ENCODE peak calls at places on chromosomes 6 and 20, in five cellular contexts. T is H9, S is WERI-Rb-1, A is GM23248, R is upper lobe of left lung. E is an unnamed sample. For H3K27me3, the result is how much of the 10 kb centered on the place peaks cover.

GRCh38 chr6:89643411-89643810 is 4.9 kb upstream of the LYRM2 start:
- DNase-seq in R (peak), T (no peak), S (no peak), A (no peak), E (no peak)

GRCh38 chr20:61980647-61981583 is 84.8 kb downstream of the TAF4 start:
- DNase-seq in A (peak), S (no peak), R (peak), T (no peak), E (peak)

GRCh38 chr6:43702522-43703440 is 15.2 kb upstream of the MRPS18A start:
- DNase-seq in S (peak), R (peak), T (peak), A (peak), E (peak)

GRCh38 chr6:83514877-83515466 is 2.6 kb downstream of the PRSS35 start:
- DNase-seq in A (peak), R (no peak), T (no peak), S (peak), E (peak)

GRCh38 chr20:37971561-37972127 is 61.6 kb downstream of the TTI1 start:
- DNase-seq in R (no peak), T (no peak), A (no peak), S (no peak), E (peak)

GRCh38 chr6:1605822-1606532 is 3.7 kb upstream of the FOXC1 start:
- DNase-seq in S (no peak), T (no peak), R (no peak), A (peak), E (no peak)

GRCh38 chr20:38197217-38198008 is 32.3 kb upstream of the TGM2 start:
- DNase-seq in R (no peak), T (no peak), S (no peak), A (no peak), E (peak)

GRCh38 chr20:38057351-38057972 is 23.9 kb downstream of the RPRD1B start:
- DNase-seq in S (peak), T (peak), A (peak), R (peak), E (peak)

GRCh38 chr6:48765352-48765961 is 654.5 kb upstream of the PTCHD4 start:
- DNase-seq in S (peak), A (peak), T (peak), R (peak), E (peak)

GRCh38 chr6:48194596-48195295 is 83.7 kb upstream of the PTCHD4 start:
- DNase-seq in S (no peak), R (no peak), A (no peak), T (no peak), E (no peak)

GRCh38 chr6:31008165-31008564 is 2.1 kb upstream of the MUC22 start:
- DNase-seq in T (no peak), S (no peak), A (no peak), R (no peak), E (no peak)

GRCh38 chr6:28489366-28490190 is 26.0 kb downstream of the GPX6 start:
- DNase-seq in R (peak), T (peak), A (peak), S (no peak), E (peak)

GRCh38 chr20:58135441-58136170 is 92.8 kb downstream of the ANKRD60 start:
- DNase-seq in A (peak), S (no peak), T (peak), R (no peak), E (peak)

GRCh38 chr6:72622094-72622540 is 253 bp downstream of the KCNQ5 start:
- DNase-seq in T (peak), A (peak), R (peak), S (peak), E (peak)

GRCh38 chr6:111301914-111302313 is 181.1 kb downstream of the REV3L start:
- DNase-seq in T (no peak), A (no peak), R (no peak), S (no peak), E (no peak)

DNA sequence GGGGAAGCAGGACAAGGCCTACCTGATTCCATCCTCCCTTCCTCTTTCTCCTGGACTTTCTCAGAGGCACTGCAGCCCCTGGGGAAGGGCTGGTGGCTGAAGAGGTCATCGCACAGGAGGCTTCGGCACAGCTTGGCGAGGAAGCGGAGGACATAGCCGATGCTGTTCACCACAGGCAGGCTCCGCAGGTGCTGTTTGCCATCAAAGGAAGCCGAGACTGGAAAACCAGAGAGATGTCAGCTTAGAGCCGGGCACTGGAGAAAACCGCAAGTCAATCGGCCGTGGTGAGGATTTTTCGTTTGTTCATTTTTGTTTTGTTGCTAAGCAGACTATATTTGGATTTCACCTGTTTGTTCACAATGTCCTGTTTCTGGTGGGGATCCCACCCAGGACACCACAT is 79.2 kb downstream of the SCML4 start:
- DNase-seq in R (no peak), A (no peak), S (no peak), T (no peak), E (no peak)
- H3K27me3 ChIP-seq in R (under half), A (under half), S (under half), T (under half), E (under half)

GRCh38 chr20:36362261-36362660 is 56.1 kb downstream of the DLGAP4 start:
- DNase-seq in R (no peak), T (no peak), A (no peak), S (no peak), E (no peak)
- H3K27me3 ChIP-seq in R (under half), T (under half), A (under half), S (under half), E (under half)

GRCh38 chr6:125667326-125667725 is 82.1 kb upstream of the HEY2 start:
- DNase-seq in T (no peak), R (no peak), S (no peak), A (no peak), E (no peak)
- H3K27me3 ChIP-seq in T (under half), R (under half), S (under half), A (under half), E (under half)

DNA sequence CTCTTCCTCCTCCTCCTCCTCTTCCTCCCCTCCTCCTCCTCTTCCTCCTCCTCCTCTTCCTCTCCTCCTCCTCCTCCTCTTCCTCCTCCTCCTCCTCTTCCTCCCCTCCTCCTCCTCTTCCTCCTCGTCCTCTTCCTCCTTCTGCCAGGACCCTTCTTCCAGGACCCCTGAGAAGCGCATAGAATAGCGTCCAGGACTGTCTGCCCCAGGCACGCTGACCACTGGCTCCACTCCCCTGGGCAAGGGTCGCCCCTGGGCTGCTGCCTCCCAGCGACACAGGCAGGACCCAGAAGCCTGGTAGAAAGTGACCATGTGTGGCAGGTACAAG is 42.4 kb upstream of the BHLHE23 start:
- DNase-seq in T (no peak), S (no peak), R (no peak), A (no peak), E (no peak)
- H3K27me3 ChIP-seq in T (under half), S (under half), R (under half), A (under half), E (under half)

GRCh38 chr6:131989036-131989435 is 37.9 kb upstream of the CCN2 start:
- DNase-seq in A (no peak), T (no peak), S (no peak), R (no peak), E (no peak)
- H3K27me3 ChIP-seq in A (under half), T (under half), S (under half), R (under half), E (under half)

DNA sequence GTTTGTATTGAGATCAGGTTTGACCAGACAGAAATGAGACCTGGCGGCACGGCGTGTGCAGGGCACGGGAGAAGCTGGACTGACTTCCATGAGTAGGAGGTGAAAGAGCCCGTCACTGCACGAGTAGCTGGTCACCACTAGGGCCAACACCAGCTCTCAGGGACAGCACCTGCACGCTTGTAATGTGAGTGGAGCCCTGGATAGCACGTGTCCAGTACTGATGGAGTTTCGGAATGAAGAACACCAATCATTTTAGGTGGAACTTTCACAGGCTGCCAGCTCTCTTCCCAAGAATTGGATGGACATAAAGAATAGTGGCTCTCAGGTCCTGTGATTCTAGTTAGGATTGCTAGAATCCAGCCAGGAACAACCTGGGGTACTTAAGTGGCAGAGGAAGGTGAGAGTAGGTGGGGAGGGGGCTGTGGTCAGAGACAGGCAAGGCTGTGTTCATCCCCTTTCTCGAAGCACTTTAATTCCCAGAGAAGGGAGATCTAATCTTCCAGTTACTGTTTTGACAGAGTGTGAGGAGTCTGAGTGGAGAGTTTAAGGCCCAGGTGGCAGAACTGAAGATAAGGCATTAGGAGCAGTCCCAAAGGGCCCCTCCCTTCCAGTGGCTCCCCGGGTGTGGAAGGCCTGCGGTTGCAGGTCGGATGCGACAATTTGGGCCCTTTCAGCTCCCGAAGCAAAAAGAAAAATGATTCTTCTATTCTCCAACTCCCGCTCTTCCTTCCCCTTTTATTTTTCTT is 314.8 kb downstream of the QKI start:
- DNase-seq in R (no peak), A (no peak), S (no peak), T (no peak), E (no peak)
- H3K27me3 ChIP-seq in R (under half), A (under half), S (under half), T (under half), E (half or more)

GRCh38 chr6:96927660-96928059 is 3.1 kb downstream of the KLHL32 start:
- DNase-seq in T (no peak), S (no peak), A (no peak), R (no peak), E (no peak)
- H3K27me3 ChIP-seq in T (under half), S (under half), A (half or more), R (under half), E (under half)